ENCODE peak calls at places on chromosome 5, in seven cellular contexts. One of them, this sample, is unnamed.

GRCh38 chr5:38414348-38414747 is 142.1 kb downstream of the LIFR start:
- DNase-seq in body of pancreas: no peak
- DNase-seq in cardiac muscle cell: no peak
- DNase-seq in hepatocyte: no peak
- DNase-seq in brain microvascular endothelial cell: no peak
- DNase-seq in lower lobe of right lung: no peak
- DNase-seq in upper lobe of left lung: no peak
- DNase-seq in this sample: no peak

GRCh38 chr5:150075806-150076205 is 10.5 kb downstream of the CSF1R start:
- DNase-seq in body of pancreas: no peak
- DNase-seq in cardiac muscle cell: no peak
- DNase-seq in hepatocyte: no peak
- DNase-seq in brain microvascular endothelial cell: no peak
- DNase-seq in lower lobe of right lung: no peak
- DNase-seq in upper lobe of left lung: no peak
- DNase-seq in this sample: no peak

GRCh38 chr5:33195431-33196128 is 245.2 kb upstream of the TARS1 start:
- DNase-seq in body of pancreas: no peak
- DNase-seq in cardiac muscle cell: peak; percentile 53
- DNase-seq in hepatocyte: no peak
- DNase-seq in brain microvascular endothelial cell: peak; percentile 25
- DNase-seq in lower lobe of right lung: no peak
- DNase-seq in upper lobe of left lung: no peak
- DNase-seq in this sample: no peak

GRCh38 chr5:149851211-149851610 is 93.4 kb downstream of the PDE6A start:
- DNase-seq in body of pancreas: no peak
- DNase-seq in cardiac muscle cell: no peak
- DNase-seq in hepatocyte: peak; percentile 38
- DNase-seq in brain microvascular endothelial cell: no peak
- DNase-seq in lower lobe of right lung: no peak
- DNase-seq in upper lobe of left lung: no peak
- DNase-seq in this sample: no peak

GRCh38 chr5:169161022-169161680 is 139.8 kb downstream of the SLIT3 start:
- DNase-seq in body of pancreas: peak; percentile 44
- DNase-seq in cardiac muscle cell: peak; percentile 98
- DNase-seq in hepatocyte: peak; percentile 86
- DNase-seq in brain microvascular endothelial cell: peak; percentile 64
- DNase-seq in lower lobe of right lung: no peak
- DNase-seq in upper lobe of left lung: no peak
- DNase-seq in this sample: peak; percentile 50

GRCh38 chr5:37086466-37087178 is 162.6 kb downstream of the CPLANE1 start:
- DNase-seq in body of pancreas: no peak
- DNase-seq in cardiac muscle cell: peak; percentile 38
- DNase-seq in hepatocyte: peak; percentile 17
- DNase-seq in brain microvascular endothelial cell: peak; percentile 71
- DNase-seq in lower lobe of right lung: no peak
- DNase-seq in upper lobe of left lung: no peak
- DNase-seq in this sample: no peak

GRCh38 chr5:141326088-141326854 is 4.0 kb upstream of the PCDHGA1 start:
- DNase-seq in body of pancreas: peak; percentile 55
- DNase-seq in cardiac muscle cell: peak; percentile 65
- DNase-seq in hepatocyte: peak; percentile 11
- DNase-seq in brain microvascular endothelial cell: peak; percentile 80
- DNase-seq in lower lobe of right lung: peak; percentile 62
- DNase-seq in upper lobe of left lung: no peak
- DNase-seq in this sample: peak; percentile 46

GRCh38 chr5:14181299-14181968 is 38.3 kb downstream of the TRIO start:
- DNase-seq in body of pancreas: no peak
- DNase-seq in cardiac muscle cell: no peak
- DNase-seq in hepatocyte: no peak
- DNase-seq in brain microvascular endothelial cell: no peak
- DNase-seq in lower lobe of right lung: no peak
- DNase-seq in upper lobe of left lung: no peak
- DNase-seq in this sample: no peak

GRCh38 chr5:96565843-96566242 is 96.3 kb upstream of the CAST start:
- DNase-seq in body of pancreas: no peak
- DNase-seq in cardiac muscle cell: peak; percentile 66
- DNase-seq in hepatocyte: no peak
- DNase-seq in brain microvascular endothelial cell: peak; percentile 91
- DNase-seq in lower lobe of right lung: no peak
- DNase-seq in upper lobe of left lung: no peak
- DNase-seq in this sample: peak; percentile 41

GRCh38 chr5:166370928-166371690 is 1920.3 kb upstream of the WWC1 start:
- DNase-seq in body of pancreas: no peak
- DNase-seq in cardiac muscle cell: peak; percentile 25
- DNase-seq in hepatocyte: no peak
- DNase-seq in brain microvascular endothelial cell: no peak
- DNase-seq in lower lobe of right lung: no peak
- DNase-seq in upper lobe of left lung: no peak
- DNase-seq in this sample: peak; percentile 9

GRCh38 chr5:37037840-37038239 is 161.3 kb downstream of the NIPBL start:
- DNase-seq in body of pancreas: no peak
- DNase-seq in cardiac muscle cell: no peak
- DNase-seq in hepatocyte: no peak
- DNase-seq in brain microvascular endothelial cell: no peak
- DNase-seq in lower lobe of right lung: no peak
- DNase-seq in upper lobe of left lung: no peak
- DNase-seq in this sample: no peak

GRCh38 chr5:77606279-77606678 is 32.2 kb downstream of the OTP start:
- DNase-seq in body of pancreas: no peak
- DNase-seq in cardiac muscle cell: no peak
- DNase-seq in hepatocyte: no peak
- DNase-seq in brain microvascular endothelial cell: no peak
- DNase-seq in lower lobe of right lung: no peak
- DNase-seq in upper lobe of left lung: no peak
- DNase-seq in this sample: no peak

GRCh38 chr5:10661401-10661800 is 97.5 kb downstream of the ANKRD33B start:
- DNase-seq in body of pancreas: no peak
- DNase-seq in cardiac muscle cell: no peak
- DNase-seq in hepatocyte: no peak
- DNase-seq in brain microvascular endothelial cell: no peak
- DNase-seq in lower lobe of right lung: no peak
- DNase-seq in upper lobe of left lung: no peak
- DNase-seq in this sample: no peak
- H3K27ac ChIP-seq in body of pancreas: no peak overlapping the region
- H3K27ac ChIP-seq in cardiac muscle cell: no peak overlapping the region
- H3K27ac ChIP-seq in hepatocyte: no peak overlapping the region
- H3K27ac ChIP-seq in brain microvascular endothelial cell: no peak overlapping the region
- H3K27ac ChIP-seq in lower lobe of right lung: no peak overlapping the region
- H3K27ac ChIP-seq in upper lobe of left lung: no peak overlapping the region
- H3K27ac ChIP-seq in this sample: no peak overlapping the region

GRCh38 chr5:133918731-133919130 is 49.7 kb downstream of the C5orf15 start:
- DNase-seq in body of pancreas: no peak
- DNase-seq in cardiac muscle cell: no peak
- DNase-seq in hepatocyte: no peak
- DNase-seq in brain microvascular endothelial cell: no peak
- DNase-seq in lower lobe of right lung: no peak
- DNase-seq in upper lobe of left lung: no peak
- DNase-seq in this sample: no peak
- TF ChIP-seq CTCF in body of pancreas: no peak
- TF ChIP-seq CTCF in cardiac muscle cell: no peak
- TF ChIP-seq CTCF in hepatocyte: no peak
- TF ChIP-seq CTCF in brain microvascular endothelial cell: no peak
- TF ChIP-seq CTCF in lower lobe of right lung: no peak
- TF ChIP-seq CTCF in upper lobe of left lung: no peak
- TF ChIP-seq CTCF in this sample: no peak

GRCh38 chr5:104400941-104401340 is 838.4 kb upstream of the NUDT12 start:
- DNase-seq in body of pancreas: no peak
- DNase-seq in cardiac muscle cell: no peak
- DNase-seq in hepatocyte: no peak
- DNase-seq in brain microvascular endothelial cell: no peak
- DNase-seq in lower lobe of right lung: no peak
- DNase-seq in upper lobe of left lung: no peak
- DNase-seq in this sample: no peak
- H3K27ac ChIP-seq in body of pancreas: no peak overlapping the region
- H3K27ac ChIP-seq in cardiac muscle cell: no peak overlapping the region
- H3K27ac ChIP-seq in hepatocyte: no peak overlapping the region
- H3K27ac ChIP-seq in brain microvascular endothelial cell: no peak overlapping the region
- H3K27ac ChIP-seq in lower lobe of right lung: no peak overlapping the region
- H3K27ac ChIP-seq in upper lobe of left lung: no peak overlapping the region
- H3K27ac ChIP-seq in this sample: no peak overlapping the region

GRCh38 chr5:61641748-61642565 is 309.9 kb downstream of the ZSWIM6 start:
- DNase-seq in body of pancreas: peak; percentile 13
- DNase-seq in cardiac muscle cell: no peak
- DNase-seq in hepatocyte: no peak
- DNase-seq in brain microvascular endothelial cell: no peak
- DNase-seq in lower lobe of right lung: no peak
- DNase-seq in upper lobe of left lung: no peak
- DNase-seq in this sample: no peak
- TF ChIP-seq CTCF in body of pancreas: no peak
- TF ChIP-seq CTCF in cardiac muscle cell: no peak
- TF ChIP-seq CTCF in hepatocyte: peak; percentile 17
- TF ChIP-seq CTCF in brain microvascular endothelial cell: peak; percentile 31
- TF ChIP-seq CTCF in lower lobe of right lung: no peak
- TF ChIP-seq CTCF in upper lobe of left lung: no peak
- TF ChIP-seq CTCF in this sample: no peak